ENCODE peak calls at places on chromosome 14, in ten cellular contexts. T, L, I, V, A, S, P, H, Y and N are unnamed samples. For H3K4me1 and H3K9me3, the result is how much of the 10 kb centered on the place peaks cover.

GRCh38 chr14:101945171-101945570 is 19.2 kb upstream of the DYNC1H1 start:
- DNase-seq in A (no peak), I (no peak), Y (no peak), P (no peak), H (no peak), L (no peak), V (no peak), T (peak), S (no peak), N (no peak)

GRCh38 chr14:22314183-22314820 is 274.7 kb downstream of the DAD1 start:
- DNase-seq in P (no peak), T (peak), L (peak), V (peak), H (no peak), A (peak), S (no peak), Y (peak), I (peak), N (no peak)

GRCh38 chr14:37493606-37494005 is 101.4 kb downstream of the FOXA1 start:
- DNase-seq in S (no peak), L (no peak), H (no peak), V (no peak), P (no peak), Y (no peak), I (no peak), T (no peak), A (no peak), N (no peak)

GRCh38 chr14:99581371-99581770 is 22.6 kb downstream of the CCDC85C start:
- DNase-seq in S (no peak), T (no peak), V (no peak), I (no peak), H (no peak), P (no peak), A (no peak), Y (no peak), L (no peak), N (no peak)

GRCh38 chr14:56273151-56273550 is 154.9 kb downstream of the PELI2 start:
- DNase-seq in I (no peak), V (no peak), L (no peak), A (peak), Y (no peak), H (no peak), P (no peak), T (no peak), S (peak), N (no peak)

GRCh38 chr14:49366416-49366815 is 219.8 kb downstream of the RPS29 start:
- DNase-seq in P (no peak), I (no peak), V (no peak), Y (no peak), S (no peak), L (no peak), A (no peak), H (no peak), T (peak), N (no peak)

GRCh38 chr14:102437997-102438922 is 71.3 kb downstream of the ANKRD9 start:
- DNase-seq in L (peak), T (peak), A (peak), S (peak), I (peak), P (peak), Y (peak), H (peak), V (peak), N (peak)

GRCh38 chr14:99950191-99950590 is 115.0 kb upstream of the EVL start:
- DNase-seq in H (no peak), A (peak), Y (no peak), I (no peak), T (no peak), S (no peak), L (no peak), V (no peak), P (no peak), N (no peak)

GRCh38 chr14:68463705-68464104 is 329.2 kb downstream of the ZFP36L1 start:
- DNase-seq in P (no peak), I (no peak), T (no peak), Y (no peak), S (no peak), L (no peak), H (no peak), A (no peak), V (no peak), N (no peak)

GRCh38 chr14:96103560-96104460 is 64.6 kb downstream of the C14orf132 start:
- DNase-seq in H (no peak), T (no peak), Y (no peak), P (no peak), L (no peak), V (no peak), I (no peak), A (no peak), S (no peak), N (no peak)

GRCh38 chr14:37592288-37593274 is 2.5 kb downstream of the FOXA1 start:
- DNase-seq in I (peak), Y (no peak), A (no peak), H (no peak), T (peak), S (no peak), L (no peak), P (peak), V (no peak), N (no peak)

GRCh38 chr14:22560638-22561365 is 28.2 kb downstream of the DAD1 start:
- DNase-seq in S (no peak), T (no peak), V (peak), L (peak), P (no peak), A (no peak), I (peak), H (peak), Y (no peak), N (no peak)

GRCh38 chr14:89407856-89408255 is 9.2 kb downstream of the FOXN3 start:
- DNase-seq in Y (no peak), A (no peak), V (no peak), S (no peak), L (no peak), P (no peak), H (no peak), I (no peak), T (no peak), N (no peak)
- H3K4me1 ChIP-seq in Y (under half), A (under half), V (under half), S (half or more), L (under half), P (under half), H (under half), I (under half), T (under half), N (under half)

GRCh38 chr14:41403360-41403759 is 203.3 kb upstream of the LRFN5 start:
- DNase-seq in H (no peak), I (no peak), V (no peak), S (no peak), L (no peak), P (no peak), A (no peak), Y (no peak), T (no peak), N (no peak)
- H3K9me3 ChIP-seq in H (under half), I (under half), V (under half), S (under half), L (under half), P (under half), A (under half), Y (under half), T (under half), N (under half)

GRCh38 chr14:104803280-104803915 is 2.5 kb downstream of the ZBTB42 start:
- DNase-seq in V (no peak), H (no peak), T (no peak), I (no peak), Y (no peak), A (no peak), S (no peak), L (no peak), P (peak), N (no peak)
- H3K4me1 ChIP-seq in V (under half), H (half or more), T (under half), I (under half), Y (under half), A (under half), S (under half), L (under half), P (under half), N (under half)

GRCh38 chr14:105859717-105860614 is 333.6 kb downstream of the TMEM121 start:
- DNase-seq in T (peak), V (no peak), L (no peak), S (peak), A (no peak), H (peak), Y (no peak), P (peak), I (no peak), N (peak)
- H3K9me3 ChIP-seq in T (half or more), V (under half), L (under half), S (under half), A (under half), H (under half), Y (under half), P (under half), I (under half), N (under half)

GRCh38 chr14:72906316-72906715 is 12.4 kb upstream of the DPF3 start:
- DNase-seq in T (no peak), P (no peak), H (no peak), L (no peak), Y (no peak), A (peak), V (no peak), S (no peak), I (no peak), N (no peak)

GRCh38 chr14:72906879-72907278 is 13.0 kb upstream of the DPF3 start:
- DNase-seq in I (peak), T (no peak), L (peak), Y (no peak), S (no peak), A (no peak), H (no peak), V (no peak), P (no peak), N (no peak)

GRCh38 chr14:72909163-72909562 is 15.3 kb upstream of the DPF3 start:
- DNase-seq in I (no peak), H (no peak), T (no peak), A (no peak), L (peak), Y (no peak), P (no peak), V (no peak), S (no peak), N (no peak)

GRCh38 chr14:72907886-72908285 is 14.0 kb upstream of the DPF3 start:
- DNase-seq in P (no peak), I (no peak), A (peak), Y (no peak), H (no peak), T (peak), V (no peak), L (peak), S (no peak), N (no peak)

GRCh38 chr14:72907327-72907826 is 13.5 kb upstream of the DPF3 start:
- DNase-seq in S (no peak), P (no peak), T (no peak), V (no peak), I (peak), Y (no peak), H (peak), L (peak), A (peak), N (no peak)
- H3K4me1 ChIP-seq in S (under half), P (under half), T (under half), V (under half), I (under half), Y (under half), H (under half), L (under half), A (under half), N (under half)

DNA sequence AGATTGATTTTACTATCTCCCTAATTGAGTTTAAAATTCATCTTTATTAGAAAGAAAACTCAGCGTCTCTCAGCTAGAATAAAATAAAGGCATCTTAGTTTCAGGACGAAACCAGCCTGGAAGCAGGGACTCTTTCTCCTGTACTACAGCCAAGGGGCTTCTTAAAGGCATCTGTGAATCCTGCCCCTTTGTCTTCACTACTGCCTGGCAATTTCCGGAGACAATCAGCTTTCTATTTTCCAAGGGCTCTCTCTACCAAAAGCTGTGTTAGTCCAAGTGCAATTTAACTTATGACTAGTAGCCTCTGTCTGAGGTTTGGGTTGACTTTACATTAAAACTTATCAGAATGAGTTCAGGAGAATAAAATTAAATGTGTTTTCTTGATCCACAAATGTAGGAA is 623.2 kb upstream of the FOXG1 start:
- DNase-seq in I (no peak), T (no peak), P (no peak), S (no peak), V (no peak), A (no peak), H (no peak), Y (no peak), L (no peak), N (no peak)
- H3K9me3 ChIP-seq in I (under half), T (under half), P (under half), S (under half), V (under half), A (under half), H (under half), Y (under half), L (under half), N (under half)

DNA sequence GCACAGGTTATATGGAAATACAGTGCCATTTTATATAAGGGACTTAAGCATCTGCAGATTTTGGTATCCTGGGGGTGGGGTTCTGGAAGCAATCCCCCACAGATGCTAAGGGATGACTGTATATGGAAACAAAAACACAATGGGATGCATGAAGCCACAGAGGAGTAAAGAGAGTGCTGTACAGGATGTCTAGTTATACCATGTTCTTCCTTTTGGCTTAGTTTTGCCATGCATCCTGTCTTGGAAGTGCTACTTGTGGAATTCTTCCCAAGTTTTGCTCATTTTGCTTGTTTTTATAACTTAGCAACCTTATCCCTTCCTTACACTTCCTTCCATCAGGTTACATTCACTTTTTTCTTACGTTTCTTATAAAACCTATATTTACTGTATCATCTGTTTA is 55.6 kb downstream of the TRMT5 start:
- DNase-seq in A (no peak), Y (no peak), P (no peak), I (no peak), T (no peak), V (no peak), S (no peak), H (no peak), L (no peak), N (no peak)
- H3K4me1 ChIP-seq in A (under half), Y (under half), P (under half), I (under half), T (under half), V (under half), S (under half), H (under half), L (under half), N (under half)

GRCh38 chr14:33780035-33780434 is 170.8 kb downstream of the EGLN3 start:
- DNase-seq in T (no peak), S (no peak), V (no peak), P (no peak), L (no peak), Y (no peak), I (no peak), H (no peak), A (no peak), N (no peak)
- H3K9me3 ChIP-seq in T (under half), S (under half), V (under half), P (under half), L (under half), Y (under half), I (under half), H (under half), A (under half), N (under half)

GRCh38 chr14:63902375-63902976 is 49.7 kb downstream of the SYNE2 start:
- DNase-seq in T (no peak), L (no peak), H (no peak), Y (no peak), P (no peak), S (no peak), A (no peak), I (no peak), V (no peak), N (no peak)

GRCh38 chr14:63908667-63909264 is 56.0 kb downstream of the SYNE2 start:
- DNase-seq in A (no peak), L (no peak), S (no peak), H (no peak), P (no peak), V (no peak), Y (no peak), I (no peak), T (no peak), N (no peak)

GRCh38 chr14:63904724-63905123 is 51.9 kb downstream of the SYNE2 start:
- DNase-seq in A (no peak), V (no peak), P (no peak), Y (no peak), H (no peak), T (no peak), S (no peak), I (no peak), L (no peak), N (no peak)

GRCh38 chr14:63901434-63902085 is 48.8 kb downstream of the SYNE2 start:
- DNase-seq in P (no peak), A (peak), S (no peak), Y (no peak), L (peak), I (no peak), V (no peak), T (no peak), H (no peak), N (peak)

GRCh38 chr14:63905370-63905769 is 52.6 kb downstream of the SYNE2 start:
- DNase-seq in H (no peak), L (no peak), T (no peak), Y (no peak), P (no peak), S (no peak), V (no peak), A (no peak), I (no peak), N (no peak)
- H3K4me1 ChIP-seq in H (under half), L (under half), T (under half), Y (under half), P (under half), S (under half), V (under half), A (under half), I (under half), N (half or more)